ENCODE peak calls at places on chromosomes 5 and 9, in four cellular contexts. R, G, J and D are unnamed samples.

GRCh38 chr9:17744786-17745185 is 165.9 kb downstream of the SH3GL2 start:
- DNase-seq in R (no peak), G (no peak), J (no peak), D (no peak)

GRCh38 chr5:10689391-10690081 is 71.5 kb downstream of the DAP start:
- DNase-seq in R (peak), G (no peak), J (no peak), D (no peak)

GRCh38 chr5:37875051-37875787 is 35.4 kb upstream of the GDNF start:
- DNase-seq in R (no peak), G (no peak), J (no peak), D (no peak)

GRCh38 chr9:78940121-78940855 is 631.5 kb upstream of the TLE4 start:
- DNase-seq in R (no peak), G (no peak), J (no peak), D (no peak)

GRCh38 chr9:136045595-136046554 is 49.2 kb downstream of the NACC2 start:
- DNase-seq in R (no peak), G (no peak), J (no peak), D (peak)

GRCh38 chr5:96809898-96810297 is 2.2 kb upstream of the ERAP1 start:
- DNase-seq in R (no peak), G (no peak), J (no peak), D (no peak)

GRCh38 chr5:96794757-96795156 is 13.0 kb downstream of the ERAP1 start:
- DNase-seq in R (no peak), G (no peak), J (no peak), D (no peak)

GRCh38 chr9:96251451-96251850 is 50.5 kb downstream of the HSD17B3 start:
- DNase-seq in R (no peak), G (no peak), J (no peak), D (no peak)

GRCh38 chr9:131603711-131604439 is 58.6 kb downstream of the PRRT1B start:
- DNase-seq in R (no peak), G (no peak), J (no peak), D (no peak)

GRCh38 chr9:19804431-19804830 is 15.6 kb upstream of the SLC24A2 start:
- DNase-seq in R (no peak), G (no peak), J (no peak), D (no peak)

GRCh38 chr9:69090943-69091342 is 55.4 kb downstream of the FXN start:
- DNase-seq in R (no peak), G (no peak), J (no peak), D (no peak)

GRCh38 chr9:96874947-96875459 is 20.7 kb upstream of the ZNF782 start:
- DNase-seq in R (peak), G (peak), J (no peak), D (no peak)

GRCh38 chr5:64680289-64680688 is 10.0 kb upstream of the SHISAL2B start:
- DNase-seq in R (no peak), G (no peak), J (no peak), D (no peak)

DNA sequence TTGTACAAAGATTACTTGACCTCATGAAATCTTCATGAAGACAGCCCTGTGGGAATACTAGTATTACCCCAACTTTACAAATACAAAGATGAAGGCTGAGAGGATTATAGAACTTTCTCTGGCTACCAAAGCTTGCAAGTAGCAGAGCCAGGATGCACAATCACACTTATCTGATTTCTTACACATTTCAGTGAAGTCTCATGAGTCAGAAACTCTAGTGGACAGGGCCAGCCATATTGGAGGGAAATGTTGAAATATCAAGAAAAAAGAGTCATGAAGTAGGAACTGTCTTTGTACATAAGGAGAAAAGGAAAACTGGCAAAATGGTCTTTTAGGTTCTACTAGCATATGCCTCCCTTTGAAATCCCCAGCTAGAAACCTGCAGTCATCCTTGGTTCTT is 369.6 kb upstream of the WWC1 start:
- DNase-seq in R (no peak), G (no peak), J (no peak), D (no peak)
- TF ChIP-seq POLR2A in R (no peak), G (no peak), J (no peak), D (no peak)

GRCh38 chr9:37922391-37923120 is 18.6 kb upstream of the SLC25A51 start:
- DNase-seq in R (no peak), G (no peak), J (no peak), D (peak)

GRCh38 chr9:37920471-37921167 is 16.7 kb upstream of the SLC25A51 start:
- DNase-seq in R (no peak), G (no peak), J (no peak), D (peak)

GRCh38 chr9:37923121-37923795 is 19.3 kb upstream of the SLC25A51 start:
- DNase-seq in R (no peak), G (no peak), J (no peak), D (peak)

GRCh38 chr9:37921168-37921510 is 17.2 kb upstream of the SLC25A51 start:
- DNase-seq in R (no peak), G (no peak), J (no peak), D (peak)

GRCh38 chr9:37921546-37922300 is 17.8 kb upstream of the SLC25A51 start:
- DNase-seq in R (no peak), G (no peak), J (no peak), D (peak)
- H3K27ac ChIP-seq in R (peak), G (no peak), J (no peak), D (no peak)

GRCh38 chr5:7537573-7537972 is 141.6 kb downstream of the ADCY2 start:
- DNase-seq in R (no peak), G (no peak), J (no peak), D (no peak)
- H3K4me3 ChIP-seq in R (no peak), G (no peak), J (no peak), D (no peak)

DNA sequence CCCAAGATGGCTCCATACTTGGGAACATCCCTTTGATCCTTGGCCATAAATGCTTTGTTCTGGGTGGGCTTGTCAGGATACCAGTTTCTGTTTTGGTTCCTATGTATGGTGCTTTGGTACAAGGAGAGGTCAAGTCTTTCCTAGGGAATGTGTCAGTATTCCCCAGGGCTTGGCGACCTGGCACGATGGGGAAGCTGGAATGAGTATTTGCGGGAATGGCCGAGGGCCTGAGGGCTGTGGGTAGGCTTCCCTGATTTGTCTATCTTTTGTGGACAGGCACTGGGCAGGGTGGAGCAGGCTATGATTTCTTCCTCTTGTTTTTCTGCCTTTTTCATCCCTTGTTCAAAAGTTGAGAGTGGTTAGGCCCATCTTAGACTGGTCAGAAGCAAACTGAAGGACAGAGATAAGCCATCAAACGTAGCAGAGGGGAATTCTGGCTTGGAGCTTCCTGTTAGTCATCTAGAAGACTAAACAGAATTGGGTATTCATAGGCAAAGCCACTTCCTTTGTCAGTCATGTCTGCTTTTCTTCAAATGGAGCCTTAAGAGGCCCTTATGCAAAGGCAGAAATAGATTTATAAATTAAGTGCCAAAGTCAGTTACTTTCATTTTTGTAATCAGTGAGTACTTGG is 13.7 kb downstream of the DOCK2 start:
- DNase-seq in R (no peak), G (no peak), J (no peak), D (no peak)
- TF ChIP-seq POLR2A in R (no peak), G (no peak), J (no peak), D (no peak)

DNA sequence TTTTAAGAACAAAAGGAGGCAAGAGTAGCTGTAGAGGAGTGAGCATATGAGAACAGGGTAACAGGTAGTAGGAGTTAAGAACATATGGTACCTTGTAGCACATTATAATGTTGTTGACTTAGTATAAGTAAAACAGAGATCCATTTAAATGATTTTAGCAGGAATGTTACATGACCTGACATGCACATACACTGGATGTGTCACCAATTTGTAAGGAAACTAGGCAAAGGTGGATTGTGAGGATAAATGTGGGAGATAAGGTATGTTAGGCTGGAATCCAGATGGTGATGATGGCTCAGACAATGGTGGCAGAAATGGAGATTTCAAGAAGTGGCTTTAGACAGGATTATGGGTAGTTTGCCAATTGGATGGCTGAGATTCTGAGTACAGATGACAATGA is 443.1 kb upstream of the DAB2 start:
- DNase-seq in R (no peak), G (no peak), J (no peak), D (no peak)
- H3K27ac ChIP-seq in R (no peak), G (no peak), J (no peak), D (no peak)

DNA sequence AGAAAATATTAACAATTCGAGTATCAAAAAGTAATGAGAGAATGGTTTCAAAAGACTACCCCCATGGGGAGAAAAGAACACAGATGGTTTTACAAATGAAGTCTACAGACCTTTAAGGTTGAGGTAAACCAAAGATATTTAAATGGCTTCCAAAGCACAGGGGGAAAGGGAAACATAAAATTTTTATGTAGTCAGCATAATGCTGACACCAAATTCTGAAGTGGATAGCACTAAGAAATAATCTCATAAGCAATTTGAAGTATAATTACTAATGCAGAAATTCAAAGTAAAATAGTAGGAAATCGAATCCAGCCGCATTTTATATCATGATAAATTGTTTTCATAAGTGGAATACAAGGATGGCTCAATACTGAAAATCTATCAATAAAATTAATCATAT is 30.3 kb upstream of the SPATA31C2 start:
- DNase-seq in R (no peak), G (no peak), J (no peak), D (no peak)
- H3K4me3 ChIP-seq in R (no peak), G (no peak), J (no peak), D (no peak)

DNA sequence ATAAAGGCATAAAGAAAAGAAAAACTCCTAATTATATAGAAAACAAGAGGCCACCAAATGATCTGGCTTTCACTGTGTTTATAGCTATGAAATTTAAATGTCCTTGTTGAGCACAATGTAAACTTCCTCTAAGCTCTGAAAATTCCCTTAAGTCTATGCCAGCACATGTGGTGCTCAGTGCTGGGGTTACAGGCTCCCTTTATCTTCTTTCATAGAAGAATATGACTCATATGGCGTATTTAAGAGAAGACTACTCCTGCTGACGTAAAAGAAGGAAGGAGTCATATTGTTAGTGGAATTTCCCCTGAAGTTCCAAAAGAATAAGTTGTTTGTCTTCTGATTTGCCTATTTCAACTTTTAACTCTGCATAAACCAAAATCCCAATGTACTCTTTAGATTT is 30.4 kb downstream of the RNF145 start:
- DNase-seq in R (peak), G (peak), J (no peak), D (no peak)
- TF ChIP-seq POLR2A in R (no peak), G (no peak), J (no peak), D (no peak)